ENCODE peak calls at places on chromosomes 12 and 14, in ten cellular contexts. One of them, this sample, is unnamed. For H3K4me1, the result is how much of the 10 kb centered on the place peaks cover.

GRCh38 chr14:74324945-74325361 is 22.2 kb upstream of the ABCD4 start:
- DNase-seq in K562: peak
- DNase-seq in Peyer's patch: no peak
- DNase-seq in endothelial cell of umbilical vein: peak
- DNase-seq in uterus: no peak
- DNase-seq in HepG2: peak
- DNase-seq in HCT116: no peak
- DNase-seq in heart left ventricle: no peak
- DNase-seq in A549: peak
- DNase-seq in adrenal gland: no peak
- DNase-seq in this sample: no peak

GRCh38 chr12:52946797-52947547 is 1.9 kb upstream of the KRT18 start:
- DNase-seq in adrenal gland: peak
- DNase-seq in uterus: no peak
- DNase-seq in A549: no peak
- DNase-seq in heart left ventricle: no peak
- DNase-seq in Peyer's patch: no peak
- DNase-seq in HepG2: peak
- DNase-seq in K562: peak
- DNase-seq in HCT116: no peak
- DNase-seq in endothelial cell of umbilical vein: peak
- DNase-seq in this sample: no peak

GRCh38 chr12:67633024-67633423 is 15.5 kb upstream of the DYRK2 start:
- DNase-seq in uterus: no peak
- DNase-seq in adrenal gland: no peak
- DNase-seq in heart left ventricle: no peak
- DNase-seq in HepG2: no peak
- DNase-seq in A549: no peak
- DNase-seq in K562: no peak
- DNase-seq in endothelial cell of umbilical vein: no peak
- DNase-seq in Peyer's patch: no peak
- DNase-seq in HCT116: no peak
- DNase-seq in this sample: no peak

GRCh38 chr14:104546021-104546491 is 33.5 kb upstream of the C14orf180 start:
- DNase-seq in adrenal gland: peak
- DNase-seq in uterus: no peak
- DNase-seq in K562: no peak
- DNase-seq in HepG2: no peak
- DNase-seq in heart left ventricle: peak
- DNase-seq in A549: no peak
- DNase-seq in HCT116: no peak
- DNase-seq in endothelial cell of umbilical vein: no peak
- DNase-seq in Peyer's patch: peak
- DNase-seq in this sample: no peak

GRCh38 chr14:31166271-31166561 is 41.4 kb downstream of the HECTD1 start:
- DNase-seq in HepG2: no peak
- DNase-seq in endothelial cell of umbilical vein: no peak
- DNase-seq in uterus: no peak
- DNase-seq in K562: no peak
- DNase-seq in Peyer's patch: no peak
- DNase-seq in heart left ventricle: no peak
- DNase-seq in A549: no peak
- DNase-seq in HCT116: no peak
- DNase-seq in adrenal gland: no peak
- DNase-seq in this sample: no peak

GRCh38 chr12:71710276-71711125 is 24.6 kb downstream of the TMEM19 start:
- DNase-seq in HepG2: peak
- DNase-seq in A549: peak
- DNase-seq in uterus: no peak
- DNase-seq in HCT116: peak
- DNase-seq in adrenal gland: no peak
- DNase-seq in endothelial cell of umbilical vein: peak
- DNase-seq in K562: no peak
- DNase-seq in Peyer's patch: no peak
- DNase-seq in heart left ventricle: no peak
- DNase-seq in this sample: no peak

GRCh38 chr12:46218509-46219095 is 50.2 kb downstream of the SLC38A1 start:
- DNase-seq in adrenal gland: no peak
- DNase-seq in HCT116: no peak
- DNase-seq in endothelial cell of umbilical vein: no peak
- DNase-seq in Peyer's patch: no peak
- DNase-seq in A549: no peak
- DNase-seq in uterus: no peak
- DNase-seq in heart left ventricle: no peak
- DNase-seq in HepG2: no peak
- DNase-seq in K562: no peak
- DNase-seq in this sample: no peak

GRCh38 chr12:51028126-51028810 is 2.1 kb upstream of the SLC11A2 start:
- DNase-seq in K562: peak
- DNase-seq in Peyer's patch: peak
- DNase-seq in HepG2: peak
- DNase-seq in adrenal gland: peak
- DNase-seq in HCT116: no peak
- DNase-seq in endothelial cell of umbilical vein: peak
- DNase-seq in A549: peak
- DNase-seq in heart left ventricle: no peak
- DNase-seq in uterus: no peak
- DNase-seq in this sample: no peak

GRCh38 chr14:70655110-70655826 is 13.6 kb downstream of the TTC9 start:
- DNase-seq in heart left ventricle: no peak
- DNase-seq in HepG2: no peak
- DNase-seq in uterus: no peak
- DNase-seq in Peyer's patch: no peak
- DNase-seq in K562: no peak
- DNase-seq in adrenal gland: no peak
- DNase-seq in A549: no peak
- DNase-seq in HCT116: no peak
- DNase-seq in endothelial cell of umbilical vein: peak
- DNase-seq in this sample: no peak

GRCh38 chr12:85299058-85299457 is 19.0 kb downstream of the ALX1 start:
- DNase-seq in heart left ventricle: no peak
- DNase-seq in adrenal gland: no peak
- DNase-seq in uterus: no peak
- DNase-seq in Peyer's patch: no peak
- DNase-seq in HCT116: no peak
- DNase-seq in A549: no peak
- DNase-seq in HepG2: no peak
- DNase-seq in endothelial cell of umbilical vein: no peak
- DNase-seq in K562: no peak
- DNase-seq in this sample: no peak

GRCh38 chr14:66610154-66610563 is 102.2 kb downstream of the GPHN start:
- DNase-seq in heart left ventricle: no peak
- DNase-seq in endothelial cell of umbilical vein: no peak
- DNase-seq in uterus: no peak
- DNase-seq in Peyer's patch: no peak
- DNase-seq in HCT116: peak
- DNase-seq in adrenal gland: no peak
- DNase-seq in A549: no peak
- DNase-seq in K562: peak
- DNase-seq in HepG2: peak
- DNase-seq in this sample: no peak

GRCh38 chr12:119202544-119202943 is 23.8 kb downstream of the HSPB8 start:
- DNase-seq in adrenal gland: no peak
- DNase-seq in heart left ventricle: no peak
- DNase-seq in uterus: no peak
- DNase-seq in K562: no peak
- DNase-seq in HCT116: no peak
- DNase-seq in A549: no peak
- DNase-seq in Peyer's patch: no peak
- DNase-seq in HepG2: no peak
- DNase-seq in endothelial cell of umbilical vein: no peak
- DNase-seq in this sample: no peak

GRCh38 chr14:105173901-105174894 is 5.6 kb upstream of the JAG2 start:
- DNase-seq in heart left ventricle: no peak
- DNase-seq in K562: no peak
- DNase-seq in endothelial cell of umbilical vein: peak
- DNase-seq in HepG2: no peak
- DNase-seq in A549: no peak
- DNase-seq in uterus: no peak
- DNase-seq in HCT116: no peak
- DNase-seq in adrenal gland: no peak
- DNase-seq in Peyer's patch: no peak
- DNase-seq in this sample: no peak

GRCh38 chr12:44875954-44876553 is at the start of gene NELL2:
- DNase-seq in endothelial cell of umbilical vein: peak
- DNase-seq in A549: peak
- DNase-seq in adrenal gland: peak
- DNase-seq in K562: peak
- DNase-seq in heart left ventricle: peak
- DNase-seq in HCT116: no peak
- DNase-seq in HepG2: no peak
- DNase-seq in uterus: no peak
- DNase-seq in Peyer's patch: peak
- DNase-seq in this sample: no peak

GRCh38 chr14:55107766-55108554 is 21.1 kb upstream of the LGALS3 start:
- DNase-seq in K562: peak
- DNase-seq in A549: peak
- DNase-seq in HepG2: peak
- DNase-seq in uterus: peak
- DNase-seq in endothelial cell of umbilical vein: peak
- DNase-seq in adrenal gland: peak
- DNase-seq in heart left ventricle: peak
- DNase-seq in Peyer's patch: peak
- DNase-seq in HCT116: peak
- DNase-seq in this sample: peak

GRCh38 chr12:23066095-23066494 is 441.1 kb downstream of the ETNK1 start:
- DNase-seq in A549: no peak
- DNase-seq in uterus: no peak
- DNase-seq in HepG2: no peak
- DNase-seq in endothelial cell of umbilical vein: no peak
- DNase-seq in HCT116: no peak
- DNase-seq in heart left ventricle: no peak
- DNase-seq in Peyer's patch: no peak
- DNase-seq in adrenal gland: no peak
- DNase-seq in K562: no peak
- DNase-seq in this sample: no peak

GRCh38 chr14:99717682-99718013 is 33.5 kb downstream of the CYP46A1 start:
- DNase-seq in HepG2: no peak
- DNase-seq in uterus: no peak
- DNase-seq in A549: no peak
- DNase-seq in endothelial cell of umbilical vein: no peak
- DNase-seq in HCT116: no peak
- DNase-seq in heart left ventricle: no peak
- DNase-seq in adrenal gland: no peak
- DNase-seq in K562: no peak
- DNase-seq in Peyer's patch: no peak
- DNase-seq in this sample: no peak

GRCh38 chr12:62297321-62297720 is 37.1 kb downstream of the USP15 start:
- DNase-seq in A549: no peak
- DNase-seq in HepG2: no peak
- DNase-seq in Peyer's patch: no peak
- DNase-seq in HCT116: no peak
- DNase-seq in heart left ventricle: no peak
- DNase-seq in uterus: no peak
- DNase-seq in adrenal gland: no peak
- DNase-seq in endothelial cell of umbilical vein: no peak
- DNase-seq in K562: no peak
- DNase-seq in this sample: no peak

GRCh38 chr14:93703941-93704340 is 84.3 kb downstream of the PRIMA1 start:
- DNase-seq in heart left ventricle: no peak
- DNase-seq in endothelial cell of umbilical vein: no peak
- DNase-seq in HCT116: no peak
- DNase-seq in K562: no peak
- DNase-seq in HepG2: no peak
- DNase-seq in uterus: no peak
- DNase-seq in Peyer's patch: no peak
- DNase-seq in A549: no peak
- DNase-seq in adrenal gland: no peak
- DNase-seq in this sample: no peak
- H3K4me1 ChIP-seq in heart left ventricle: under half
- H3K4me1 ChIP-seq in endothelial cell of umbilical vein: under half
- H3K4me1 ChIP-seq in HCT116: under half
- H3K4me1 ChIP-seq in K562: under half
- H3K4me1 ChIP-seq in HepG2: under half
- H3K4me1 ChIP-seq in uterus: under half
- H3K4me1 ChIP-seq in Peyer's patch: under half
- H3K4me1 ChIP-seq in A549: under half
- H3K4me1 ChIP-seq in adrenal gland: under half
- H3K4me1 ChIP-seq in this sample: under half

GRCh38 chr12:123445388-123446344 is 9.2 kb upstream of the RILPL2 start:
- DNase-seq in K562: no peak
- DNase-seq in heart left ventricle: peak
- DNase-seq in HCT116: no peak
- DNase-seq in endothelial cell of umbilical vein: peak
- DNase-seq in A549: no peak
- DNase-seq in adrenal gland: no peak
- DNase-seq in uterus: peak
- DNase-seq in Peyer's patch: no peak
- DNase-seq in HepG2: no peak
- DNase-seq in this sample: no peak
- H3K4me3 ChIP-seq in K562: no peak
- H3K4me3 ChIP-seq in heart left ventricle: no peak
- H3K4me3 ChIP-seq in HCT116: no peak
- H3K4me3 ChIP-seq in endothelial cell of umbilical vein: no peak
- H3K4me3 ChIP-seq in A549: no peak
- H3K4me3 ChIP-seq in adrenal gland: no peak
- H3K4me3 ChIP-seq in uterus: no peak
- H3K4me3 ChIP-seq in Peyer's patch: no peak
- H3K4me3 ChIP-seq in HepG2: peak
- H3K4me3 ChIP-seq in this sample: no peak

GRCh38 chr14:75985618-75986438 is at the start of gene IFT43:
- DNase-seq in heart left ventricle: peak
- DNase-seq in HepG2: no peak
- DNase-seq in adrenal gland: peak
- DNase-seq in HCT116: peak
- DNase-seq in endothelial cell of umbilical vein: peak
- DNase-seq in uterus: peak
- DNase-seq in A549: peak
- DNase-seq in K562: peak
- DNase-seq in Peyer's patch: peak
- DNase-seq in this sample: peak
- TF ChIP-seq POLR2A in heart left ventricle: peak
- TF ChIP-seq POLR2A in HepG2: no peak
- TF ChIP-seq POLR2A in adrenal gland: no peak
- TF ChIP-seq POLR2A in HCT116: no peak
- TF ChIP-seq POLR2A in endothelial cell of umbilical vein: no peak
- TF ChIP-seq POLR2A in uterus: peak
- TF ChIP-seq POLR2A in A549: peak
- TF ChIP-seq POLR2A in K562: no peak
- TF ChIP-seq POLR2A in Peyer's patch: peak
- TF ChIP-seq POLR2A in this sample: peak

GRCh38 chr12:55717397-55718007 is 1.7 kb downstream of the BLOC1S1 start:
- DNase-seq in endothelial cell of umbilical vein: peak
- DNase-seq in uterus: no peak
- DNase-seq in HepG2: no peak
- DNase-seq in K562: peak
- DNase-seq in adrenal gland: peak
- DNase-seq in HCT116: no peak
- DNase-seq in heart left ventricle: no peak
- DNase-seq in A549: no peak
- DNase-seq in Peyer's patch: peak
- DNase-seq in this sample: no peak
- H3K4me1 ChIP-seq in endothelial cell of umbilical vein: under half
- H3K4me1 ChIP-seq in uterus: under half
- H3K4me1 ChIP-seq in HepG2: half or more
- H3K4me1 ChIP-seq in K562: under half
- H3K4me1 ChIP-seq in adrenal gland: under half
- H3K4me1 ChIP-seq in HCT116: half or more
- H3K4me1 ChIP-seq in heart left ventricle: half or more
- H3K4me1 ChIP-seq in A549: half or more
- H3K4me1 ChIP-seq in Peyer's patch: under half
- H3K4me1 ChIP-seq in this sample: under half

GRCh38 chr14:39265032-39265431 is 31.3 kb downstream of the MIA2 start:
- DNase-seq in A549: no peak
- DNase-seq in endothelial cell of umbilical vein: no peak
- DNase-seq in HCT116: peak
- DNase-seq in Peyer's patch: no peak
- DNase-seq in adrenal gland: peak
- DNase-seq in heart left ventricle: no peak
- DNase-seq in uterus: no peak
- DNase-seq in HepG2: no peak
- DNase-seq in K562: no peak
- DNase-seq in this sample: no peak
- H3K4me3 ChIP-seq in A549: peak
- H3K4me3 ChIP-seq in endothelial cell of umbilical vein: no peak
- H3K4me3 ChIP-seq in HCT116: peak
- H3K4me3 ChIP-seq in Peyer's patch: no peak
- H3K4me3 ChIP-seq in adrenal gland: no peak
- H3K4me3 ChIP-seq in heart left ventricle: peak
- H3K4me3 ChIP-seq in uterus: peak
- H3K4me3 ChIP-seq in HepG2: no peak
- H3K4me3 ChIP-seq in K562: no peak
- H3K4me3 ChIP-seq in this sample: no peak